ENCODE peak calls at places on chromosomes 3 and 15, in eight cellular contexts. I is CD8-positive, alpha-beta T cell; Z is mesendoderm; J is tibial nerve; R is fibroblast of lung; C is GM23248; M is pancreas; S is SK-N-SH. K is an unnamed sample. For H3K27me3 and H3K4me1, the result is how much of the 10 kb centered on the place peaks cover.

GRCh38 chr15:59995568-59996349 is 8.4 kb upstream of the FOXB1 start:
- DNase-seq in I (no peak), Z (peak), J (no peak), R (no peak), C (no peak), M (no peak), S (peak), K (no peak)

GRCh38 chr3:107468782-107469181 is 54.0 kb upstream of the BBX start:
- DNase-seq in I (no peak), Z (peak), J (no peak), R (no peak), C (no peak), M (no peak), S (no peak), K (no peak)

GRCh38 chr3:13111874-13112520 is 38.8 kb upstream of the IQSEC1 start:
- DNase-seq in I (no peak), Z (no peak), J (no peak), R (no peak), C (no peak), M (peak), S (no peak), K (no peak)

GRCh38 chr15:89395461-89395875 is 60.8 kb upstream of the POLG start:
- DNase-seq in I (no peak), Z (no peak), J (no peak), R (no peak), C (no peak), M (no peak), S (no peak), K (no peak)

GRCh38 chr3:143171141-143171651 is 51.6 kb downstream of the CHST2 start:
- DNase-seq in I (no peak), Z (no peak), J (no peak), R (peak), C (peak), M (no peak), S (no peak), K (peak)

GRCh38 chr15:36458406-36458805 is 121.0 kb upstream of the CDIN1 start:
- DNase-seq in I (no peak), Z (no peak), J (no peak), R (peak), C (no peak), M (no peak), S (peak), K (no peak)

GRCh38 chr15:48565560-48566482 is 79.7 kb downstream of the FBN1 start:
- DNase-seq in I (no peak), Z (no peak), J (no peak), R (peak), C (peak), M (no peak), S (no peak), K (no peak)

GRCh38 chr15:75067123-75067854 is 43.9 kb downstream of the PPCDC start:
- DNase-seq in I (no peak), Z (no peak), J (no peak), R (peak), C (peak), M (no peak), S (no peak), K (no peak)

GRCh38 chr3:36714343-36714742 is 50.0 kb downstream of the DCLK3 start:
- DNase-seq in I (no peak), Z (no peak), J (no peak), R (peak), C (peak), M (no peak), S (no peak), K (no peak)

GRCh38 chr3:61066800-61067199 is 184.5 kb downstream of the FHIT start:
- DNase-seq in I (no peak), Z (no peak), J (no peak), R (no peak), C (no peak), M (no peak), S (no peak), K (no peak)

GRCh38 chr3:114627760-114628159 is 333.9 kb downstream of the TIGIT start:
- DNase-seq in I (no peak), Z (no peak), J (peak), R (peak), C (peak), M (no peak), S (no peak), K (no peak)

GRCh38 chr15:72420580-72420979 is 22.5 kb downstream of the TMEM202 start:
- DNase-seq in I (no peak), Z (no peak), J (no peak), R (no peak), C (no peak), M (no peak), S (no peak), K (no peak)

GRCh38 chr15:64311566-64311965 is 44.4 kb downstream of the CSNK1G1 start:
- DNase-seq in I (no peak), Z (no peak), J (no peak), R (no peak), C (no peak), M (no peak), S (no peak), K (peak)

GRCh38 chr3:192079098-192079497 is 618.1 kb downstream of the PYDC2 start:
- DNase-seq in I (no peak), Z (peak), J (no peak), R (no peak), C (no peak), M (no peak), S (no peak), K (no peak)

GRCh38 chr3:15997274-15997943 is 177.1 kb upstream of the GALNT15 start:
- DNase-seq in I (no peak), Z (no peak), J (no peak), R (no peak), C (peak), M (no peak), S (no peak), K (no peak)

GRCh38 chr15:50058231-50058630 is 60.8 kb downstream of the ATP8B4 start:
- DNase-seq in I (no peak), Z (no peak), J (no peak), R (peak), C (peak), M (no peak), S (no peak), K (no peak)

GRCh38 chr3:78941587-78941986 is 826.2 kb downstream of the ROBO1 start:
- DNase-seq in I (no peak), Z (no peak), J (peak), R (peak), C (peak), M (no peak), S (no peak), K (no peak)

GRCh38 chr3:10386121-10386520 is 65.2 kb upstream of the SEC13 start:
- DNase-seq in I (no peak), Z (no peak), J (no peak), R (no peak), C (no peak), M (no peak), S (no peak), K (no peak)

GRCh38 chr3:42174679-42175660 is 83.8 kb downstream of the TRAK1 start:
- DNase-seq in I (no peak), Z (no peak), J (no peak), R (peak), C (no peak), M (no peak), S (no peak), K (no peak)

GRCh38 chr15:76799760-76800159 is 105.4 kb downstream of the SCAPER start:
- DNase-seq in I (no peak), Z (peak), J (no peak), R (peak), C (peak), M (no peak), S (no peak), K (no peak)

GRCh38 chr3:58012302-58012701 is 4.1 kb downstream of the FLNB start:
- DNase-seq in I (no peak), Z (no peak), J (no peak), R (no peak), C (no peak), M (no peak), S (no peak), K (no peak)
- H3K27ac ChIP-seq in I (no peak), Z (no peak), J (peak), R (no peak), C (no peak), M (no peak), S (no peak), K (no peak)

GRCh38 chr3:46365737-46366524 is 4.8 kb upstream of the CCR5 start:
- DNase-seq in I (no peak), Z (no peak), J (no peak), R (no peak), C (no peak), M (no peak), S (no peak), K (no peak)
- H3K27me3 ChIP-seq in I (under half), Z (under half), J (under half), R (under half), C (half or more), M (under half), S (under half), K (under half)

DNA sequence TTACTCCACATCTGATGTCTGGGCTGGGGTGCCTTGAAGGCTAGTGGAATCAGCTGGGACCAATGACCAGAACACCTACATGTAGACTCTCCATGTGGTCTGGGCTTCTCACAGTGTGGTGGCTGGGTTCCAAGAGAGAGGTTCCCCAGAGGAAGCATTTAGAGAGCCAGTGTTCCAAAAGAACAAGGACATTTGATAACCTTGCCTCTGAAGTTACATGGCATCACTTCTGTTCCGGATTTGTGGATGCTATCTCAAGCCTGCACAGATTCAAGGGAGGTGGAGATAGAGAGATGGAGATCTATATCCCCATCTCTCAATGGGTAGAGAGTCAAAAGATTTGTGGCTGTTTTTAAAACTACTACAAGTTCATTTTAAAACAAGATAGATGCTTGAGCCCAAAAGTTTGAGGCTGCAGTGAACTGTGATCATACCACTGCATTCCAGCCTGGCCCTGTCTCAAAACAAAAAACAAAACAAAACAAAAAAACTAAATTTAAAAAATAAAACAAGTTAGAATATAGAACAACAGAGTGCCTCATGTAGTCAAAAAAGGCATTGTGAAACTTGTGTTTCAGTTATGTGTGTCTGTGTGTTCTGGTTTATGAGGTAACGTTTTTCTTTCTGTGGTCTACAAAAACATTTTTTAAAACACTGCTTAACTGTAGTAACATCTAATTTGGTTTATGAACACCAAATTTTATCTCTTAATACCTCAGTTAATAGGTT is 44.8 kb downstream of the PDE8A start:
- DNase-seq in I (no peak), Z (no peak), J (no peak), R (peak), C (no peak), M (no peak), S (no peak), K (no peak)
- H3K4me1 ChIP-seq in I (under half), Z (under half), J (under half), R (under half), C (under half), M (under half), S (under half), K (under half)

GRCh38 chr3:190345878-190346277 is 23.6 kb upstream of the CLDN1 start:
- DNase-seq in I (no peak), Z (no peak), J (no peak), R (peak), C (no peak), M (no peak), S (no peak), K (no peak)
- H3K27ac ChIP-seq in I (no peak), Z (no peak), J (peak), R (peak), C (peak), M (peak), S (peak), K (no peak)

DNA sequence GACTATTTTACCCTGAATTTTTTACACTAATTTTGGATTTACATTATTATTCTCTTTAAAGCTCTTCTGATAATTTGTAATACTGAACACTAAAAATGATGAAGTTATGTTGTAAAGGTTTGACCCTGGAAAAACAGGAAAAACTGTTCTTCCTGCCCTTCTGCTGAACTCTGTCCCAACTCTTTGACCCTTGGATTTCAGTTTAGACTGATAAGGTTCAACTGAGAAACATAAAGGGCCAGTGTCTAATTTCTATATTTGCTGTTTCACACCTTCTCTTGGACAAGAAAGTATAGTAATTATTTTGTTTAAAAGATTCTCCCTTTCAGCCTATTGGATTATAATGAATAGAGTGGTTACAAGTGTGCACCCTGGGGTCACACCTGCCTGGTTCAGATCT is 12.8 kb upstream of the TMOD3 start:
- DNase-seq in I (no peak), Z (no peak), J (no peak), R (no peak), C (no peak), M (no peak), S (no peak), K (peak)
- H3K27me3 ChIP-seq in I (under half), Z (under half), J (under half), R (under half), C (under half), M (under half), S (under half), K (under half)

GRCh38 chr3:124832782-124833709 is 54.1 kb downstream of the ITGB5 start:
- DNase-seq in I (no peak), Z (no peak), J (no peak), R (peak), C (peak), M (no peak), S (no peak), K (no peak)
- H3K4me1 ChIP-seq in I (under half), Z (under half), J (under half), R (under half), C (half or more), M (under half), S (half or more), K (under half)